ENCODE peak calls at places on chromosomes 3 and 15, in eight cellular contexts. One of them, this sample, is unnamed.

GRCh38 chr3:179452166-179452544 is 885 bp upstream of the GNB4 start:
- DNase-seq in heart right ventricle: no peak
- DNase-seq in nephron progenitor cell: no peak
- DNase-seq in MM.1S: no peak
- DNase-seq in cardiac muscle cell: peak
- DNase-seq in cardiac fibroblast: peak
- DNase-seq in mesothelial cell of epicardium: no peak
- DNase-seq in CD4-positive, alpha-beta T cell: no peak
- DNase-seq in this sample: no peak

GRCh38 chr3:195929452-195929851 is 21.1 kb upstream of the TNK2 start:
- DNase-seq in heart right ventricle: no peak
- DNase-seq in nephron progenitor cell: no peak
- DNase-seq in MM.1S: no peak
- DNase-seq in cardiac muscle cell: no peak
- DNase-seq in cardiac fibroblast: no peak
- DNase-seq in mesothelial cell of epicardium: no peak
- DNase-seq in CD4-positive, alpha-beta T cell: no peak
- DNase-seq in this sample: no peak

GRCh38 chr3:73546961-73547360 is 77.8 kb downstream of the PDZRN3 start:
- DNase-seq in heart right ventricle: no peak
- DNase-seq in nephron progenitor cell: no peak
- DNase-seq in MM.1S: no peak
- DNase-seq in cardiac muscle cell: no peak
- DNase-seq in cardiac fibroblast: peak
- DNase-seq in mesothelial cell of epicardium: no peak
- DNase-seq in CD4-positive, alpha-beta T cell: no peak
- DNase-seq in this sample: no peak

GRCh38 chr3:169641167-169641566 is 22.3 kb downstream of the MECOM start:
- DNase-seq in heart right ventricle: no peak
- DNase-seq in nephron progenitor cell: no peak
- DNase-seq in MM.1S: no peak
- DNase-seq in cardiac muscle cell: no peak
- DNase-seq in cardiac fibroblast: no peak
- DNase-seq in mesothelial cell of epicardium: no peak
- DNase-seq in CD4-positive, alpha-beta T cell: no peak
- DNase-seq in this sample: no peak

GRCh38 chr3:148190441-148190990 is 507.2 kb upstream of the AGTR1 start:
- DNase-seq in heart right ventricle: no peak
- DNase-seq in nephron progenitor cell: no peak
- DNase-seq in MM.1S: no peak
- DNase-seq in cardiac muscle cell: no peak
- DNase-seq in cardiac fibroblast: no peak
- DNase-seq in mesothelial cell of epicardium: no peak
- DNase-seq in CD4-positive, alpha-beta T cell: no peak
- DNase-seq in this sample: no peak

GRCh38 chr3:5464684-5465083 is 277.2 kb downstream of the EDEM1 start:
- DNase-seq in heart right ventricle: no peak
- DNase-seq in nephron progenitor cell: no peak
- DNase-seq in MM.1S: no peak
- DNase-seq in cardiac muscle cell: no peak
- DNase-seq in cardiac fibroblast: no peak
- DNase-seq in mesothelial cell of epicardium: no peak
- DNase-seq in CD4-positive, alpha-beta T cell: no peak
- DNase-seq in this sample: no peak

GRCh38 chr3:177145402-177145801 is 51.9 kb downstream of the TBL1XR1 start:
- DNase-seq in heart right ventricle: no peak
- DNase-seq in nephron progenitor cell: no peak
- DNase-seq in MM.1S: peak
- DNase-seq in cardiac muscle cell: no peak
- DNase-seq in cardiac fibroblast: no peak
- DNase-seq in mesothelial cell of epicardium: no peak
- DNase-seq in CD4-positive, alpha-beta T cell: no peak
- DNase-seq in this sample: no peak

GRCh38 chr3:145648396-145648795 is 512.6 kb downstream of the PLOD2 start:
- DNase-seq in heart right ventricle: no peak
- DNase-seq in nephron progenitor cell: no peak
- DNase-seq in MM.1S: no peak
- DNase-seq in cardiac muscle cell: no peak
- DNase-seq in cardiac fibroblast: no peak
- DNase-seq in mesothelial cell of epicardium: no peak
- DNase-seq in CD4-positive, alpha-beta T cell: no peak
- DNase-seq in this sample: no peak

GRCh38 chr3:42802876-42803799 is 1.2 kb downstream of the HIGD1A start:
- DNase-seq in heart right ventricle: no peak
- DNase-seq in nephron progenitor cell: no peak
- DNase-seq in MM.1S: peak
- DNase-seq in cardiac muscle cell: no peak
- DNase-seq in cardiac fibroblast: peak
- DNase-seq in mesothelial cell of epicardium: no peak
- DNase-seq in CD4-positive, alpha-beta T cell: no peak
- DNase-seq in this sample: peak

GRCh38 chr3:13161021-13161759 is 88.0 kb upstream of the IQSEC1 start:
- DNase-seq in heart right ventricle: no peak
- DNase-seq in nephron progenitor cell: no peak
- DNase-seq in MM.1S: no peak
- DNase-seq in cardiac muscle cell: no peak
- DNase-seq in cardiac fibroblast: no peak
- DNase-seq in mesothelial cell of epicardium: no peak
- DNase-seq in CD4-positive, alpha-beta T cell: no peak
- DNase-seq in this sample: no peak

GRCh38 chr3:73435055-73435454 is 189.7 kb downstream of the PDZRN3 start:
- DNase-seq in heart right ventricle: no peak
- DNase-seq in nephron progenitor cell: no peak
- DNase-seq in MM.1S: no peak
- DNase-seq in cardiac muscle cell: no peak
- DNase-seq in cardiac fibroblast: no peak
- DNase-seq in mesothelial cell of epicardium: no peak
- DNase-seq in CD4-positive, alpha-beta T cell: no peak
- DNase-seq in this sample: no peak

GRCh38 chr3:29171583-29171990 is 109.3 kb upstream of the RBMS3 start:
- DNase-seq in heart right ventricle: no peak
- DNase-seq in nephron progenitor cell: no peak
- DNase-seq in MM.1S: peak
- DNase-seq in cardiac muscle cell: no peak
- DNase-seq in cardiac fibroblast: peak
- DNase-seq in mesothelial cell of epicardium: no peak
- DNase-seq in CD4-positive, alpha-beta T cell: no peak
- DNase-seq in this sample: no peak

GRCh38 chr3:171194965-171195364 is 168.4 kb upstream of the SLC2A2 start:
- DNase-seq in heart right ventricle: no peak
- DNase-seq in nephron progenitor cell: no peak
- DNase-seq in MM.1S: no peak
- DNase-seq in cardiac muscle cell: no peak
- DNase-seq in cardiac fibroblast: no peak
- DNase-seq in mesothelial cell of epicardium: no peak
- DNase-seq in CD4-positive, alpha-beta T cell: no peak
- DNase-seq in this sample: no peak

GRCh38 chr15:82894971-82895520 is 57.5 kb downstream of the HOMER2 start:
- DNase-seq in heart right ventricle: no peak
- DNase-seq in nephron progenitor cell: no peak
- DNase-seq in MM.1S: no peak
- DNase-seq in cardiac muscle cell: peak
- DNase-seq in cardiac fibroblast: no peak
- DNase-seq in mesothelial cell of epicardium: no peak
- DNase-seq in CD4-positive, alpha-beta T cell: no peak
- DNase-seq in this sample: no peak

GRCh38 chr3:126340943-126341754 is 16.1 kb downstream of the KLF15 start:
- DNase-seq in heart right ventricle: no peak
- DNase-seq in nephron progenitor cell: no peak
- DNase-seq in MM.1S: no peak
- DNase-seq in cardiac muscle cell: no peak
- DNase-seq in cardiac fibroblast: no peak
- DNase-seq in mesothelial cell of epicardium: peak
- DNase-seq in CD4-positive, alpha-beta T cell: no peak
- DNase-seq in this sample: no peak

GRCh38 chr3:160686955-160687535 is 10.1 kb downstream of the ARL14 start:
- DNase-seq in heart right ventricle: no peak
- DNase-seq in nephron progenitor cell: no peak
- DNase-seq in MM.1S: peak
- DNase-seq in cardiac muscle cell: no peak
- DNase-seq in cardiac fibroblast: peak
- DNase-seq in mesothelial cell of epicardium: no peak
- DNase-seq in CD4-positive, alpha-beta T cell: no peak
- DNase-seq in this sample: no peak

GRCh38 chr15:28921925-28922711 is 36.3 kb downstream of the APBA2 start:
- DNase-seq in heart right ventricle: no peak
- DNase-seq in nephron progenitor cell: no peak
- DNase-seq in MM.1S: no peak
- DNase-seq in cardiac muscle cell: peak
- DNase-seq in cardiac fibroblast: no peak
- DNase-seq in mesothelial cell of epicardium: no peak
- DNase-seq in CD4-positive, alpha-beta T cell: no peak
- DNase-seq in this sample: no peak

GRCh38 chr3:156745766-156746165 is 71.4 kb downstream of the TIPARP start:
- DNase-seq in heart right ventricle: no peak
- DNase-seq in nephron progenitor cell: no peak
- DNase-seq in MM.1S: no peak
- DNase-seq in cardiac muscle cell: no peak
- DNase-seq in cardiac fibroblast: no peak
- DNase-seq in mesothelial cell of epicardium: no peak
- DNase-seq in CD4-positive, alpha-beta T cell: no peak
- DNase-seq in this sample: no peak

GRCh38 chr3:150675587-150675986 is 28.1 kb downstream of the ERICH6 start:
- DNase-seq in heart right ventricle: no peak
- DNase-seq in nephron progenitor cell: no peak
- DNase-seq in MM.1S: no peak
- DNase-seq in cardiac muscle cell: no peak
- DNase-seq in cardiac fibroblast: no peak
- DNase-seq in mesothelial cell of epicardium: no peak
- DNase-seq in CD4-positive, alpha-beta T cell: no peak
- DNase-seq in this sample: no peak

GRCh38 chr3:186669378-186670084 is 3.7 kb downstream of the HRG start:
- DNase-seq in heart right ventricle: no peak
- DNase-seq in nephron progenitor cell: no peak
- DNase-seq in MM.1S: peak
- DNase-seq in cardiac muscle cell: no peak
- DNase-seq in cardiac fibroblast: peak
- DNase-seq in mesothelial cell of epicardium: no peak
- DNase-seq in CD4-positive, alpha-beta T cell: no peak
- DNase-seq in this sample: no peak

GRCh38 chr15:85379403-85380131 is 836 bp upstream of the AKAP13 start:
- DNase-seq in heart right ventricle: no peak
- DNase-seq in nephron progenitor cell: no peak
- DNase-seq in MM.1S: peak
- DNase-seq in cardiac muscle cell: no peak
- DNase-seq in cardiac fibroblast: peak
- DNase-seq in mesothelial cell of epicardium: no peak
- DNase-seq in CD4-positive, alpha-beta T cell: peak
- DNase-seq in this sample: peak

GRCh38 chr3:62686486-62686885 is 188.7 kb downstream of the CADPS start:
- DNase-seq in heart right ventricle: no peak
- DNase-seq in nephron progenitor cell: no peak
- DNase-seq in MM.1S: no peak
- DNase-seq in cardiac muscle cell: no peak
- DNase-seq in cardiac fibroblast: peak
- DNase-seq in mesothelial cell of epicardium: no peak
- DNase-seq in CD4-positive, alpha-beta T cell: no peak
- DNase-seq in this sample: no peak

GRCh38 chr3:147616998-147617619 is 207.9 kb downstream of the ZIC1 start:
- DNase-seq in heart right ventricle: no peak
- DNase-seq in nephron progenitor cell: no peak
- DNase-seq in MM.1S: peak
- DNase-seq in cardiac muscle cell: peak
- DNase-seq in cardiac fibroblast: peak
- DNase-seq in mesothelial cell of epicardium: no peak
- DNase-seq in CD4-positive, alpha-beta T cell: no peak
- DNase-seq in this sample: no peak

DNA sequence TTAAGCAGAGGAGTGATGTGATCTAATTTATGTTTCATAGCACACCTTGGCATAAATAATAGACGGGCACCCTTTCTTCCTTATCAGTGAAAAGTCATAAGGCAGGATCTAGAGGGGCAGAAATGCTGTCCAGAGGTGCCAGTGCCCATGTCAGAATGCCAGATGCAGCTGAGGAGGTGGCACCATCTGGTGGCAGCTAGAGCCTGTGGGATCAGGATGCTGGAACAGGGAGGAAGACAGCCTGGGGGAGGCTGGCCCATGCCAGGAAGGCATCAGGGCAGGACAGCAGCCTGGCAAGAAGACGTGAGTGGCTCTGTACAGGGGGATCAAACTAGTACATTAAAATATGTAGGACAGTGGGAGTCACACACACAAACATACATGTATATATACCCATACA is 16.5 kb downstream of the MYH15 start:
- DNase-seq in heart right ventricle: peak
- DNase-seq in nephron progenitor cell: no peak
- DNase-seq in MM.1S: no peak
- DNase-seq in cardiac muscle cell: no peak
- DNase-seq in cardiac fibroblast: no peak
- DNase-seq in mesothelial cell of epicardium: no peak
- DNase-seq in CD4-positive, alpha-beta T cell: no peak
- DNase-seq in this sample: peak
- TF ChIP-seq CTCF in heart right ventricle: no peak
- TF ChIP-seq CTCF in nephron progenitor cell: no peak
- TF ChIP-seq CTCF in MM.1S: peak
- TF ChIP-seq CTCF in cardiac muscle cell: no peak
- TF ChIP-seq CTCF in cardiac fibroblast: peak
- TF ChIP-seq CTCF in mesothelial cell of epicardium: no peak
- TF ChIP-seq CTCF in CD4-positive, alpha-beta T cell: no peak
- TF ChIP-seq CTCF in this sample: no peak

GRCh38 chr15:79863886-79864285 is 32.9 kb downstream of the MTHFS start:
- DNase-seq in heart right ventricle: no peak
- DNase-seq in nephron progenitor cell: no peak
- DNase-seq in MM.1S: no peak
- DNase-seq in cardiac muscle cell: no peak
- DNase-seq in cardiac fibroblast: peak
- DNase-seq in mesothelial cell of epicardium: no peak
- DNase-seq in CD4-positive, alpha-beta T cell: no peak
- DNase-seq in this sample: no peak
- TF ChIP-seq CTCF in heart right ventricle: no peak
- TF ChIP-seq CTCF in nephron progenitor cell: no peak
- TF ChIP-seq CTCF in MM.1S: no peak
- TF ChIP-seq CTCF in cardiac muscle cell: no peak
- TF ChIP-seq CTCF in cardiac fibroblast: no peak
- TF ChIP-seq CTCF in mesothelial cell of epicardium: no peak
- TF ChIP-seq CTCF in CD4-positive, alpha-beta T cell: no peak
- TF ChIP-seq CTCF in this sample: no peak

GRCh38 chr15:48688493-48688892 is 43.0 kb upstream of the FBN1 start:
- DNase-seq in heart right ventricle: no peak
- DNase-seq in nephron progenitor cell: no peak
- DNase-seq in MM.1S: no peak
- DNase-seq in cardiac muscle cell: no peak
- DNase-seq in cardiac fibroblast: no peak
- DNase-seq in mesothelial cell of epicardium: no peak
- DNase-seq in CD4-positive, alpha-beta T cell: no peak
- DNase-seq in this sample: no peak
- TF ChIP-seq CTCF in heart right ventricle: no peak
- TF ChIP-seq CTCF in nephron progenitor cell: no peak
- TF ChIP-seq CTCF in MM.1S: no peak
- TF ChIP-seq CTCF in cardiac muscle cell: no peak
- TF ChIP-seq CTCF in cardiac fibroblast: no peak
- TF ChIP-seq CTCF in mesothelial cell of epicardium: no peak
- TF ChIP-seq CTCF in CD4-positive, alpha-beta T cell: no peak
- TF ChIP-seq CTCF in this sample: no peak

DNA sequence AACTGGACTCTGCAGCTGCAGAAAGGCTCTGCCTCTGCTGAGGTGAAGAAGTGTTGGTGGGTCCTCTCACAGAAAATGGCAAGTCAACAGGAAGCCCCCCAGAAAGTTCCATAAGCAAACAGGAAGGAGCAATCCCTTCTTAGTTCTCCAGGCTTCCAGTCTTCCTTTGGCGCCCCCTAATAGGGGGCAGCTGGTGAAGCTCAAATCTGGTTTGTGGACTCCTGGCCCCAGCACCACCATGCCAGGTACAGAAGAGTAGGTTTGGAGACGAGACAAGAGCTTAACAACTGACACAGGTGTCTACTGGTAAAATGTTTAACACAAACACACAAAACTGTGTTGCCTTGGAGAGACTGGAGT is 35.5 kb downstream of the LEO1 start:
- DNase-seq in heart right ventricle: no peak
- DNase-seq in nephron progenitor cell: no peak
- DNase-seq in MM.1S: no peak
- DNase-seq in cardiac muscle cell: peak
- DNase-seq in cardiac fibroblast: no peak
- DNase-seq in mesothelial cell of epicardium: no peak
- DNase-seq in CD4-positive, alpha-beta T cell: no peak
- DNase-seq in this sample: no peak
- TF ChIP-seq CTCF in heart right ventricle: no peak
- TF ChIP-seq CTCF in nephron progenitor cell: no peak
- TF ChIP-seq CTCF in MM.1S: no peak
- TF ChIP-seq CTCF in cardiac muscle cell: no peak
- TF ChIP-seq CTCF in cardiac fibroblast: no peak
- TF ChIP-seq CTCF in mesothelial cell of epicardium: no peak
- TF ChIP-seq CTCF in CD4-positive, alpha-beta T cell: no peak
- TF ChIP-seq CTCF in this sample: no peak

This sample was measured in endothelial cell.